ENCODE peak calls at places on chromosomes 11 and 22, in ten cellular contexts. S, R, M, P, E, Y, H, G, Q and K are unnamed samples.

GRCh38 chr22:21984793-21985192 is 2.2 kb upstream of the TOP3B start:
- DNase-seq in S (peak), R (no peak), M (peak), P (no peak), E (peak), Y (no peak), H (no peak), G (peak), Q (no peak), K (no peak)

GRCh38 chr22:32717337-32718240 is 83.9 kb upstream of the TIMP3 start:
- DNase-seq in S (no peak), R (no peak), M (no peak), P (no peak), E (no peak), Y (no peak), H (no peak), G (peak), Q (no peak), K (no peak)

GRCh38 chr11:106086135-106086534 is 8.7 kb downstream of the AASDHPPT start:
- DNase-seq in S (no peak), R (no peak), M (no peak), P (no peak), E (peak), Y (no peak), H (no peak), G (no peak), Q (no peak), K (no peak)

GRCh38 chr11:61181489-61181888 is 20.3 kb upstream of the VPS37C start:
- DNase-seq in S (no peak), R (no peak), M (no peak), P (no peak), E (no peak), Y (no peak), H (no peak), G (no peak), Q (no peak), K (no peak)

GRCh38 chr11:69355346-69355940 is 61.5 kb downstream of the MYEOV start:
- DNase-seq in S (no peak), R (no peak), M (no peak), P (no peak), E (no peak), Y (no peak), H (no peak), G (no peak), Q (peak), K (no peak)

GRCh38 chr11:119607726-119608125 is 121.3 kb downstream of the NECTIN1 start:
- DNase-seq in S (no peak), R (no peak), M (no peak), P (no peak), E (no peak), Y (peak), H (no peak), G (no peak), Q (no peak), K (no peak)

GRCh38 chr11:119034813-119035212 is 4.1 kb upstream of the SLC37A4 start:
- DNase-seq in S (no peak), R (no peak), M (no peak), P (no peak), E (no peak), Y (no peak), H (no peak), G (no peak), Q (no peak), K (no peak)

GRCh38 chr11:28476053-28476452 is 367.9 kb downstream of the METTL15 start:
- DNase-seq in S (no peak), R (no peak), M (no peak), P (no peak), E (peak), Y (no peak), H (no peak), G (peak), Q (no peak), K (no peak)

GRCh38 chr11:3167143-3168119 is 2.3 kb upstream of the OSBPL5 start:
- DNase-seq in S (no peak), R (no peak), M (no peak), P (no peak), E (no peak), Y (no peak), H (no peak), G (no peak), Q (no peak), K (no peak)

GRCh38 chr22:48885271-48885918 is 942.3 kb downstream of the BRD1 start:
- DNase-seq in S (no peak), R (no peak), M (no peak), P (no peak), E (no peak), Y (no peak), H (no peak), G (no peak), Q (no peak), K (no peak)

GRCh38 chr22:27041745-27042144 is 384.4 kb downstream of the MIAT start:
- DNase-seq in S (no peak), R (no peak), M (peak), P (no peak), E (no peak), Y (no peak), H (no peak), G (peak), Q (no peak), K (no peak)

GRCh38 chr11:114928260-114928870 is 250.0 kb downstream of the NXPE2 start:
- DNase-seq in S (no peak), R (no peak), M (no peak), P (no peak), E (no peak), Y (no peak), H (no peak), G (no peak), Q (no peak), K (no peak)

GRCh38 chr11:32435947-32436750 is 810 bp upstream of the WT1 start:
- DNase-seq in S (no peak), R (no peak), M (peak), P (no peak), E (no peak), Y (no peak), H (no peak), G (peak), Q (no peak), K (no peak)

GRCh38 chr11:34044664-34045485 is 6.7 kb upstream of the CAPRIN1 start:
- DNase-seq in S (peak), R (peak), M (no peak), P (no peak), E (peak), Y (no peak), H (no peak), G (peak), Q (no peak), K (no peak)

GRCh38 chr11:17543041-17543440 is 1.2 kb downstream of the USH1C start:
- DNase-seq in S (no peak), R (no peak), M (no peak), P (no peak), E (no peak), Y (no peak), H (no peak), G (no peak), Q (peak), K (peak)

GRCh38 chr11:116853461-116854073 is 16.1 kb upstream of the APOA1 start:
- DNase-seq in S (peak), R (peak), M (no peak), P (peak), E (peak), Y (no peak), H (no peak), G (peak), Q (peak), K (no peak)

GRCh38 chr11:85854212-85854556 is 999 bp upstream of the CCDC83 start:
- DNase-seq in S (no peak), R (no peak), M (no peak), P (no peak), E (no peak), Y (no peak), H (peak), G (no peak), Q (no peak), K (no peak)

GRCh38 chr11:134275534-134276395 is at the start of gene GLB1L3:
- DNase-seq in S (no peak), R (no peak), M (peak), P (peak), E (peak), Y (no peak), H (peak), G (no peak), Q (no peak), K (peak)

GRCh38 chr22:49959782-49960158 is 802 bp upstream of the PIM3 start:
- DNase-seq in S (no peak), R (no peak), M (no peak), P (no peak), E (peak), Y (no peak), H (no peak), G (peak), Q (peak), K (no peak)

GRCh38 chr11:10323793-10324170 is 18.9 kb downstream of the ADM start:
- DNase-seq in S (no peak), R (no peak), M (no peak), P (no peak), E (peak), Y (no peak), H (no peak), G (peak), Q (no peak), K (no peak)

GRCh38 chr11:72924568-72925190 is 110.5 kb downstream of the ATG16L2 start:
- DNase-seq in S (peak), R (peak), M (no peak), P (no peak), E (peak), Y (no peak), H (peak), G (peak), Q (no peak), K (no peak)

GRCh38 chr22:29979645-29980303 is 96.8 kb downstream of the MTMR3 start:
- DNase-seq in S (no peak), R (no peak), M (no peak), P (no peak), E (no peak), Y (no peak), H (no peak), G (no peak), Q (no peak), K (no peak)

GRCh38 chr22:42270178-42270511 is 308 bp downstream of the TCF20 start:
- DNase-seq in S (peak), R (no peak), M (no peak), P (no peak), E (no peak), Y (no peak), H (no peak), G (no peak), Q (no peak), K (peak)

GRCh38 chr11:122733301-122733686 is 77.8 kb downstream of the UBASH3B start:
- DNase-seq in S (no peak), R (no peak), M (no peak), P (no peak), E (peak), Y (no peak), H (no peak), G (peak), Q (no peak), K (no peak)

GRCh38 chr22:32653823-32654222 is 147.7 kb upstream of the TIMP3 start:
- DNase-seq in S (no peak), R (no peak), M (no peak), P (no peak), E (no peak), Y (no peak), H (no peak), G (no peak), Q (no peak), K (no peak)

GRCh38 chr11:89182773-89183172 is 5.1 kb downstream of the TYR start:
- DNase-seq in S (no peak), R (no peak), M (no peak), P (no peak), E (peak), Y (no peak), H (no peak), G (no peak), Q (no peak), K (no peak)

GRCh38 chr11:3220101-3220500 is 1.5 kb upstream of the MRGPRG start:
- DNase-seq in S (no peak), R (no peak), M (no peak), P (no peak), E (no peak), Y (no peak), H (no peak), G (no peak), Q (peak), K (peak)

GRCh38 chr11:81725691-81726090 is 1008.0 kb downstream of the FAM181B start:
- DNase-seq in S (no peak), R (no peak), M (no peak), P (no peak), E (peak), Y (no peak), H (no peak), G (peak), Q (no peak), K (no peak)

GRCh38 chr11:43581370-43582023 is 99.0 kb upstream of the HSD17B12 start:
- DNase-seq in S (no peak), R (no peak), M (no peak), P (no peak), E (no peak), Y (no peak), H (no peak), G (no peak), Q (no peak), K (no peak)

GRCh38 chr11:130390071-130390758 is 38.2 kb downstream of the ADAMTS8 start:
- DNase-seq in S (peak), R (no peak), M (no peak), P (no peak), E (peak), Y (peak), H (peak), G (peak), Q (no peak), K (no peak)

GRCh38 chr11:74000770-74001169 is 8.1 kb downstream of the UCP3 start:
- DNase-seq in S (no peak), R (no peak), M (no peak), P (no peak), E (no peak), Y (no peak), H (no peak), G (no peak), Q (no peak), K (peak)

GRCh38 chr11:103959279-103959930 is 77.0 kb upstream of the DDI1 start:
- DNase-seq in S (no peak), R (peak), M (no peak), P (no peak), E (peak), Y (no peak), H (no peak), G (peak), Q (no peak), K (no peak)